ENCODE peak calls at places on chromosomes 1 and 21, in five cellular contexts. K, Y, S, H and N are unnamed samples.

GRCh38 chr21:42426424-42426823 is 22.7 kb downstream of the UBASH3A start:
- DNase-seq in Y (no peak), K (no peak), S (no peak), H (no peak), N (no peak)

GRCh38 chr1:203043830-203044545 is 17.7 kb downstream of the PPFIA4 start:
- DNase-seq in Y (no peak), S (no peak), K (no peak), H (no peak), N (no peak)

GRCh38 chr1:81730881-81731280 is 69.9 kb upstream of the ADGRL2 start:
- DNase-seq in Y (no peak), K (no peak), H (no peak), S (no peak), N (no peak)

GRCh38 chr1:153602749-153603148 is 10.2 kb downstream of the S100A16 start:
- DNase-seq in S (no peak), K (no peak), Y (no peak), H (no peak), N (no peak)

GRCh38 chr1:52238887-52239707 is 97.2 kb downstream of the ZFYVE9 start:
- DNase-seq in S (no peak), K (no peak), Y (no peak), H (no peak), N (no peak)

GRCh38 chr1:21355956-21356355 is 65.7 kb upstream of the ECE1 start:
- DNase-seq in Y (no peak), K (no peak), H (no peak), S (no peak), N (peak; percentile 24)

GRCh38 chr1:94142022-94142421 is 21.1 kb upstream of the ABCA4 start:
- DNase-seq in S (no peak), H (no peak), Y (no peak), K (no peak), N (no peak)

GRCh38 chr1:107750364-107750959 is 214.5 kb downstream of the VAV3 start:
- DNase-seq in S (no peak), Y (no peak), H (peak; percentile 45), K (peak; percentile 75), N (peak; percentile 69)

GRCh38 chr1:234893725-234894630 is 234.7 kb downstream of the TOMM20 start:
- DNase-seq in Y (no peak), H (no peak), S (no peak), K (peak; percentile 74), N (no peak)

GRCh38 chr1:10399487-10399917 is 638 bp downstream of the PGD start:
- DNase-seq in S (no peak), Y (no peak), H (peak; percentile 30), K (no peak), N (no peak)

GRCh38 chr1:227913969-227914791 is 33.6 kb downstream of the WNT9A start:
- DNase-seq in S (no peak), H (no peak), K (peak; percentile 15), Y (no peak), N (no peak)

GRCh38 chr21:31520506-31521163 is 138.9 kb upstream of the SOD1 start:
- DNase-seq in K (peak; percentile 40), H (no peak), S (no peak), Y (no peak), N (no peak)

GRCh38 chr1:89754518-89754917 is 66.3 kb upstream of the LRRC8D start:
- DNase-seq in H (no peak), S (peak; percentile 16), Y (no peak), K (no peak), N (no peak)

GRCh38 chr21:27043377-27043776 is 76.5 kb upstream of the ADAMTS5 start:
- DNase-seq in Y (no peak), H (no peak), K (no peak), S (no peak), N (no peak)

GRCh38 chr1:91844862-91845528 is 41.0 kb downstream of the TGFBR3 start:
- DNase-seq in Y (no peak), H (no peak), K (no peak), S (no peak), N (peak; percentile 22)

GRCh38 chr1:43506233-43506632 is 24.4 kb upstream of the PTPRF start:
- DNase-seq in H (no peak), Y (no peak), K (no peak), S (no peak), N (no peak)

GRCh38 chr1:169689395-169689794 is 22.0 kb downstream of the SELL start:
- DNase-seq in H (no peak), Y (no peak), K (no peak), S (no peak), N (no peak)

GRCh38 chr1:7358346-7358745 is 412.8 kb upstream of the VAMP3 start:
- DNase-seq in Y (no peak), K (no peak), H (no peak), S (no peak), N (no peak)

GRCh38 chr1:6969106-6969505 is 183.9 kb downstream of the CAMTA1 start:
- DNase-seq in S (no peak), H (no peak), K (no peak), Y (no peak), N (no peak)

GRCh38 chr1:209652873-209653401 is 712 bp upstream of the LAMB3 start:
- DNase-seq in S (no peak), Y (no peak), K (no peak), H (peak; percentile 95), N (peak; percentile 98)

GRCh38 chr1:206930210-206930798 is 8.6 kb upstream of the FCMR start:
- DNase-seq in S (no peak), Y (no peak), H (peak; percentile 40), K (no peak), N (no peak)

GRCh38 chr1:31667065-31667785 is 22.5 kb upstream of the PEF1 start:
- DNase-seq in Y (no peak), K (no peak), H (no peak), S (no peak), N (no peak)

GRCh38 chr21:44794031-44794374 is 7.6 kb downstream of the UBE2G2 start:
- DNase-seq in K (no peak), S (no peak), H (no peak), Y (no peak), N (no peak)

GRCh38 chr1:67645495-67646144 is 39.4 kb upstream of the GADD45A start:
- DNase-seq in H (no peak), Y (no peak), S (no peak), K (no peak), N (peak; percentile 58)

GRCh38 chr1:9249534-9250335 is 15.2 kb downstream of the H6PD start:
- DNase-seq in K (no peak), H (no peak), Y (no peak), S (no peak), N (no peak)

GRCh38 chr1:174258148-174258550 is 98.8 kb downstream of the RABGAP1L start:
- DNase-seq in K (peak; percentile 45), H (peak; percentile 40), S (peak; percentile 40), Y (no peak), N (peak; percentile 15)

GRCh38 chr1:204265665-204266064 is 51.9 kb upstream of the GOLT1A start:
- DNase-seq in Y (no peak), S (no peak), H (no peak), K (no peak), N (no peak)

GRCh38 chr21:44471341-44471740 is 16.0 kb downstream of the LRRC3 start:
- DNase-seq in H (no peak), K (no peak), S (no peak), Y (no peak), N (no peak)

GRCh38 chr1:10835423-10836421 is 39.3 kb upstream of the CASZ1 start:
- DNase-seq in Y (no peak), S (no peak), H (no peak), K (peak; percentile 97), N (no peak)

GRCh38 chr1:203557958-203558760 is 64.2 kb downstream of the OPTC start:
- DNase-seq in H (no peak), S (no peak), Y (no peak), K (no peak), N (peak; percentile 11)

GRCh38 chr1:59422921-59423575 is 126.2 kb downstream of the FGGY start:
- DNase-seq in H (peak; percentile 68), S (no peak), K (no peak), Y (no peak), N (no peak)

GRCh38 chr1:74650561-74650960 is 23.0 kb downstream of the ERICH3 start:
- DNase-seq in S (no peak), K (no peak), H (no peak), Y (no peak), N (no peak)

GRCh38 chr1:177170756-177171535 is at the start of gene BRINP2:
- DNase-seq in H (peak; percentile 84), K (peak; percentile 88), S (no peak), Y (no peak), N (no peak)

GRCh38 chr1:37481289-37482003 is 7.1 kb downstream of the ZC3H12A start:
- DNase-seq in S (no peak), H (no peak), K (no peak), Y (no peak), N (no peak)

GRCh38 chr1:109084563-109085517 is 5.7 kb upstream of the TMEM167B start:
- DNase-seq in S (no peak), K (no peak), Y (no peak), H (no peak), N (no peak)

GRCh38 chr21:40052276-40052675 is 185.0 kb downstream of the PCP4 start:
- DNase-seq in K (no peak), S (no peak), Y (no peak), H (no peak), N (no peak)

GRCh38 chr1:83999316-83999819 is 436 bp upstream of the TTLL7 start:
- DNase-seq in Y (no peak), H (peak; percentile 90), S (peak; percentile 35), K (peak; percentile 83), N (peak; percentile 61)

GRCh38 chr1:216464489-216464888 is 41.2 kb upstream of the USH2A start:
- DNase-seq in S (no peak), H (no peak), K (no peak), Y (no peak), N (no peak)

GRCh38 chr21:27571706-27572105 is 604.8 kb upstream of the ADAMTS5 start:
- DNase-seq in Y (no peak), H (no peak), K (no peak), S (no peak), N (no peak)

GRCh38 chr1:234675561-234675960 is 65.6 kb upstream of the IRF2BP2 start:
- DNase-seq in Y (no peak), S (no peak), K (no peak), H (no peak), N (no peak)